ENCODE peak calls at places on chromosomes 11 and 22, in nine cellular contexts. K is sigmoid colon, F is K562, M is spleen, R is prostate gland, G is GM12878, H is transverse colon, U is HCT116, J is stomach. O is an unnamed sample.
A peak's percentile ranks its signal among the peaks of the same experiment; 100 is the strongest.

GRCh38 chr11:11558352-11558751 is 63.5 kb downstream of the GALNT18 start:
- DNase-seq in K (no peak), F (no peak), M (no peak), R (no peak), G (no peak), H (peak; percentile 43), U (no peak), J (no peak), O (no peak)

GRCh38 chr11:2203440-2204259 is 32.0 kb upstream of the TH start:
- DNase-seq in K (peak; percentile 50), F (peak; percentile 38), M (peak; percentile 61), R (no peak), G (no peak), H (peak; percentile 43), U (no peak), J (peak; percentile 33), O (no peak)

GRCh38 chr11:121389651-121390050 is 62.5 kb upstream of the SORL1 start:
- DNase-seq in K (no peak), F (no peak), M (no peak), R (peak; percentile 43), G (no peak), H (no peak), U (no peak), J (no peak), O (no peak)

GRCh38 chr11:124152770-124153407 is 30.3 kb upstream of the OR10D3 start:
- DNase-seq in K (no peak), F (no peak), M (no peak), R (no peak), G (no peak), H (no peak), U (no peak), J (no peak), O (no peak)

GRCh38 chr11:72553748-72554147 is 119.4 kb upstream of the CLPB start:
- DNase-seq in K (no peak), F (peak; percentile 35), M (no peak), R (no peak), G (no peak), H (no peak), U (no peak), J (no peak), O (no peak)

GRCh38 chr11:66593650-66594049 is 665 bp downstream of the CCS start:
- DNase-seq in K (no peak), F (no peak), M (no peak), R (no peak), G (no peak), H (no peak), U (no peak), J (no peak), O (no peak)

GRCh38 chr11:394858-395655 is 1.0 kb downstream of the PKP3 start:
- DNase-seq in K (no peak), F (peak; percentile 22), M (no peak), R (no peak), G (no peak), H (no peak), U (no peak), J (no peak), O (no peak)

GRCh38 chr22:23530766-23531282 is 49.3 kb downstream of the IGLL1 start:
- DNase-seq in K (peak; percentile 42), F (no peak), M (peak; percentile 27), R (no peak), G (no peak), H (no peak), U (no peak), J (no peak), O (no peak)

GRCh38 chr11:91158297-91158696 is 935.4 kb upstream of the CHORDC1 start:
- DNase-seq in K (no peak), F (no peak), M (no peak), R (no peak), G (no peak), H (no peak), U (no peak), J (no peak), O (no peak)

GRCh38 chr11:128346808-128347207 is 240.6 kb downstream of the ETS1 start:
- DNase-seq in K (no peak), F (no peak), M (no peak), R (no peak), G (no peak), H (no peak), U (no peak), J (no peak), O (no peak)

GRCh38 chr22:32947581-32947980 is 110.6 kb downstream of the SYN3 start:
- DNase-seq in K (no peak), F (no peak), M (no peak), R (no peak), G (no peak), H (no peak), U (no peak), J (no peak), O (no peak)

GRCh38 chr11:2298795-2299747 is 2.6 kb downstream of the C11orf21 start:
- DNase-seq in K (no peak), F (peak; percentile 61), M (peak; percentile 80), R (peak; percentile 58), G (no peak), H (peak; percentile 44), U (no peak), J (peak; percentile 48), O (no peak)

GRCh38 chr22:40960137-40960536 is 9.0 kb downstream of the RBX1 start:
- DNase-seq in K (no peak), F (no peak), M (no peak), R (no peak), G (no peak), H (no peak), U (no peak), J (no peak), O (no peak)

GRCh38 chr11:45710561-45710960 is 45.1 kb upstream of the CHST1 start:
- DNase-seq in K (no peak), F (no peak), M (no peak), R (no peak), G (no peak), H (no peak), U (no peak), J (no peak), O (no peak)

GRCh38 chr11:38266691-38267090 is 1668.7 kb upstream of the RAG2 start:
- DNase-seq in K (no peak), F (no peak), M (no peak), R (no peak), G (no peak), H (no peak), U (no peak), J (no peak), O (no peak)

GRCh38 chr11:118243161-118243560 is 9.0 kb downstream of the MPZL3 start:
- DNase-seq in K (no peak), F (no peak), M (no peak), R (no peak), G (no peak), H (no peak), U (no peak), J (no peak), O (no peak)

GRCh38 chr11:118238947-118239346 is 13.2 kb downstream of the MPZL3 start:
- DNase-seq in K (no peak), F (no peak), M (no peak), R (no peak), G (no peak), H (no peak), U (no peak), J (no peak), O (no peak)

GRCh38 chr11:118243993-118244762 is 8.0 kb downstream of the MPZL3 start:
- DNase-seq in K (no peak), F (no peak), M (no peak), R (no peak), G (no peak), H (no peak), U (no peak), J (no peak), O (no peak)

GRCh38 chr11:118239509-118239908 is 12.7 kb downstream of the MPZL3 start:
- DNase-seq in K (no peak), F (no peak), M (no peak), R (no peak), G (no peak), H (no peak), U (no peak), J (no peak), O (no peak)

GRCh38 chr11:118241191-118242098 is 10.7 kb downstream of the MPZL3 start:
- DNase-seq in K (no peak), F (peak; percentile 35), M (peak; percentile 77), R (peak; percentile 75), G (no peak), H (peak; percentile 43), U (peak; percentile 95), J (peak; percentile 47), O (no peak)
- TF ChIP-seq POLR2AphosphoS5 in K (no peak), F (peak; percentile 84), M (no peak), R (peak; percentile 92), G (no peak), H (peak; percentile 77), U (peak; percentile 78), J (no peak), O (no peak)

DNA sequence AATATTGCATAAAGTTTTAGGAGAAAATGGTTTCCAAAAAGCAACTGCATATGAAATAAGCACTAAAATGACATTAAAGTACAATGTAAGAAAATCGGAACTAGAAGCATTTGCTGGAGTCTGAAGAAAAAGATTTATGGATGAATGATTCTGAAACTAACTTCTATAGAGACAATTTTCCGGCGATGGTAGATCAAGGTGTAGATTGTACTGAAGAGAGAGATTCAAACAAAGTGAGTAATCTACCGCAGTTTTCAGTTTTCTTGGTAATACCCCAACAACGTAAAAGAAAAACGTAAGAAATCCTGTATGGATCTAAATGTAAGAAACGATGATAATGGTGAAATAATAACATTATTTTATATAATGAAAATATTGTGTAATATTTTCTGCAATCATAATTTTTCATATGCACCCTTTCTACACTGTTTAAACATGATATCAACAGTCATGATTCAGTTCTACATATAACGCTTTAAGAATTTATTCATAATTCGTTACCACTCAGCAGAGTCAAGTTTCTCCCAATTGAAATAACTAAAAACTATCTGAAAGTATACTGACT is 1.8 kb upstream of the CDPF1 start:
- DNase-seq in K (no peak), F (no peak), M (no peak), R (no peak), G (no peak), H (no peak), U (no peak), J (no peak), O (no peak)
- H3K4me3 ChIP-seq in K (no peak overlapping the region), F (peak overlapping the region; percentile 71), M (peak overlapping the region; percentile 88), R (no peak overlapping the region), G (peak overlapping the region; percentile 77), H (no peak overlapping the region), U (no peak overlapping the region), J (no peak overlapping the region), O (no peak overlapping the region)

GRCh38 chr22:35424081-35424480 is 24.1 kb downstream of the MCM5 start:
- DNase-seq in K (no peak), F (no peak), M (no peak), R (no peak), G (no peak), H (no peak), U (no peak), J (no peak), O (no peak)
- TF ChIP-seq POLR2AphosphoS5 in K (no peak), F (no peak), M (peak; percentile 26), R (no peak), G (no peak), H (no peak), U (no peak), J (no peak), O (no peak)

DNA sequence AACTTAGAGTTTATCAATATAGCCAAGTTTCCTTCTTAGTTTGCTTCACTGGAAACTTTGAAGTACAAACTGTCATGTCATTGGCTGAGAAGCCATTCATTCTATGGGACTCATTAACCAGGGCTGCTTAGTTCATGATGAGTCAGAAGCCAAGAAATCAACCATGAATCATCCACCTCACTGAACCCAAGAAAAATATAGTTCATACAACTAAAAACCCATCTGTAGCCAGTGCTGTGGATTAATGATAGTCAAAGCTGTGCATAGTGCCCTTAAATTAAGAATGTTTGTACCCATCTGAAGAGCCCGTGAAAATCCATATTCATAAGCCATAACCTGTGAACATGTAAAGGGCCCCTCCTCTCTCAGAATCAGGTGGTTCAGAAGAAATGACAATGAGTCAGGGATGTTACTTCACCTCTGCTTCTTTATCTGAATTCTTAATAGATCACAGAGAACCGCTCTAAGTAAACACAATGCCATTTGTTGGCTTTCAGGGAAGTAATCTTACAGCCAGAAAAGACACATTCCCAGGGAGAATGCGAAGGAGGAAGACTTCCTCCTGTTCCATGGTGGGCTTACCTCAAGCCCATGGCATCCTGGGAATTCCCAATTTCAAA is 25.4 kb downstream of the MMP20 start:
- DNase-seq in K (no peak), F (no peak), M (no peak), R (no peak), G (no peak), H (no peak), U (peak; percentile 97), J (no peak), O (peak; percentile 95)
- H3K4me3 ChIP-seq in K (no peak overlapping the region), F (no peak overlapping the region), M (no peak overlapping the region), R (no peak overlapping the region), G (no peak overlapping the region), H (no peak overlapping the region), U (no peak overlapping the region), J (no peak overlapping the region), O (peak overlapping the region; percentile 2)